ENCODE peak calls at places on chromosomes 2 and 18, in five cellular contexts. N is amniotic epithelial cell; H is brain pericyte; R is heart right ventricle; Y is stimulated activated CD4-positive, alpha-beta T cell treated with anti-CD3 and anti-CD28 coated beads, Interleukin-1b, Interleukin-23, amount 100 ng/mL, for 1 hour. C is an unnamed sample.

GRCh38 chr2:47208852-47209606 is 53.9 kb upstream of the STPG4 start:
- DNase-seq in N (peak; percentile 95), H (no peak), R (no peak), Y (no peak), C (no peak)

GRCh38 chr2:101823849-101824248 is 126.3 kb downstream of the MAP4K4 start:
- DNase-seq in N (peak; percentile 86), H (no peak), R (no peak), Y (no peak), C (no peak)

GRCh38 chr2:135246856-135247255 is 194.8 kb downstream of the RAB3GAP1 start:
- DNase-seq in N (no peak), H (no peak), R (no peak), Y (no peak), C (no peak)

GRCh38 chr18:36408606-36409005 is 111.1 kb downstream of the FHOD3 start:
- DNase-seq in N (no peak), H (no peak), R (no peak), Y (no peak), C (no peak)

GRCh38 chr2:102021776-102022175 is 30.0 kb downstream of the IL1R2 start:
- DNase-seq in N (peak; percentile 57), H (no peak), R (no peak), Y (no peak), C (no peak)

GRCh38 chr18:75070625-75071483 is 138.1 kb downstream of the PTGR3 start:
- DNase-seq in N (peak; percentile 57), H (peak; percentile 8), R (no peak), Y (no peak), C (no peak)

GRCh38 chr2:232512557-232512956 is 7.6 kb upstream of the PRSS56 start:
- DNase-seq in N (peak; percentile 6), H (no peak), R (no peak), Y (no peak), C (no peak)

GRCh38 chr18:48852792-48853191 is 98.0 kb downstream of the SMAD7 start:
- DNase-seq in N (no peak), H (no peak), R (no peak), Y (no peak), C (no peak)

GRCh38 chr2:7704296-7704865 is 787.2 kb downstream of the RNF144A start:
- DNase-seq in N (peak; percentile 58), H (no peak), R (no peak), Y (no peak), C (no peak)

GRCh38 chr18:64330161-64330560 is 181.3 kb upstream of the LINC00305 start:
- DNase-seq in N (no peak), H (no peak), R (no peak), Y (no peak), C (no peak)

GRCh38 chr2:177799531-177799930 is 273.0 kb downstream of the PDE11A start:
- DNase-seq in N (peak; percentile 37), H (no peak), R (no peak), Y (no peak), C (no peak)

GRCh38 chr2:219207884-219208740 is 1.5 kb downstream of the ZFAND2B start:
- DNase-seq in N (peak; percentile 34), H (no peak), R (no peak), Y (no peak), C (no peak)

GRCh38 chr2:196533998-196534397 is 105.5 kb upstream of the CCDC150 start:
- DNase-seq in N (no peak), H (no peak), R (no peak), Y (no peak), C (no peak)

GRCh38 chr18:54278615-54279014 is 9.3 kb downstream of the POLI start:
- DNase-seq in N (peak; percentile 37), H (no peak), R (no peak), Y (no peak), C (no peak)

GRCh38 chr2:43133708-43134570 is 92.5 kb downstream of the ZFP36L2 start:
- DNase-seq in N (no peak), H (no peak), R (no peak), Y (no peak), C (peak; percentile 77)

GRCh38 chr2:147873859-147874483 is 29.1 kb downstream of the ACVR2A start:
- DNase-seq in N (no peak), H (no peak), R (no peak), Y (no peak), C (no peak)

GRCh38 chr18:9575558-9575957 is 38.8 kb downstream of the PPP4R1 start:
- DNase-seq in N (peak; percentile 98), H (peak; percentile 85), R (peak; percentile 42), Y (no peak), C (peak; percentile 64)

GRCh38 chr18:48475635-48476549 is 62.9 kb upstream of the CTIF start:
- DNase-seq in N (peak; percentile 83), H (peak; percentile 21), R (no peak), Y (no peak), C (no peak)

GRCh38 chr2:21404827-21405625 is 281.3 kb downstream of the TDRD15 start:
- DNase-seq in N (no peak), H (no peak), R (no peak), Y (no peak), C (no peak)

GRCh38 chr2:51350100-51350499 is 318.2 kb upstream of the NRXN1 start:
- DNase-seq in N (peak; percentile 69), H (peak; percentile 34), R (no peak), Y (no peak), C (no peak)

GRCh38 chr2:74524955-74525716 is 895 bp downstream of the DQX1 start:
- DNase-seq in N (no peak), H (no peak), R (no peak), Y (no peak), C (no peak)

GRCh38 chr2:234986346-234986745 is 34.5 kb downstream of the SH3BP4 start:
- DNase-seq in N (no peak), H (no peak), R (no peak), Y (no peak), C (no peak)

GRCh38 chr2:23520256-23520655 is 135.3 kb downstream of the KLHL29 start:
- DNase-seq in N (no peak), H (no peak), R (no peak), Y (no peak), C (no peak)

C was measured in upper lobe of right lung.